ENCODE peak calls at places on chromosome 5, in nine cellular contexts. One of them, this sample, is unnamed.

GRCh38 chr5:149636861-149637246 is 55.6 kb downstream of the ARHGEF37 start:
- DNase-seq in fibroblast of mammary gland: peak
- DNase-seq in spleen: no peak
- DNase-seq in left ventricle myocardium inferior: no peak
- DNase-seq in dorsolateral prefrontal cortex: peak
- DNase-seq in AG04449: no peak
- DNase-seq in A549: peak
- DNase-seq in heart right ventricle: no peak
- DNase-seq in GM13977: peak
- DNase-seq in this sample: no peak

GRCh38 chr5:130333089-130333488 is 428.8 kb downstream of the CHSY3 start:
- DNase-seq in fibroblast of mammary gland: peak
- DNase-seq in spleen: no peak
- DNase-seq in left ventricle myocardium inferior: no peak
- DNase-seq in dorsolateral prefrontal cortex: no peak
- DNase-seq in AG04449: peak
- DNase-seq in A549: no peak
- DNase-seq in heart right ventricle: no peak
- DNase-seq in GM13977: no peak
- DNase-seq in this sample: no peak

GRCh38 chr5:116361171-116361967 is 213.3 kb downstream of the SEMA6A start:
- DNase-seq in fibroblast of mammary gland: peak
- DNase-seq in spleen: peak
- DNase-seq in left ventricle myocardium inferior: peak
- DNase-seq in dorsolateral prefrontal cortex: peak
- DNase-seq in AG04449: no peak
- DNase-seq in A549: no peak
- DNase-seq in heart right ventricle: peak
- DNase-seq in GM13977: no peak
- DNase-seq in this sample: no peak

GRCh38 chr5:35771321-35771720 is 85.4 kb upstream of the IL7R start:
- DNase-seq in fibroblast of mammary gland: peak
- DNase-seq in spleen: no peak
- DNase-seq in left ventricle myocardium inferior: no peak
- DNase-seq in dorsolateral prefrontal cortex: no peak
- DNase-seq in AG04449: peak
- DNase-seq in A549: no peak
- DNase-seq in heart right ventricle: no peak
- DNase-seq in GM13977: no peak
- DNase-seq in this sample: no peak

GRCh38 chr5:5405441-5405840 is 17.0 kb upstream of the ICE1 start:
- DNase-seq in fibroblast of mammary gland: no peak
- DNase-seq in spleen: no peak
- DNase-seq in left ventricle myocardium inferior: no peak
- DNase-seq in dorsolateral prefrontal cortex: no peak
- DNase-seq in AG04449: no peak
- DNase-seq in A549: no peak
- DNase-seq in heart right ventricle: no peak
- DNase-seq in GM13977: no peak
- DNase-seq in this sample: no peak

GRCh38 chr5:134550271-134551214 is 25.1 kb downstream of the JADE2 start:
- DNase-seq in fibroblast of mammary gland: no peak
- DNase-seq in spleen: no peak
- DNase-seq in left ventricle myocardium inferior: peak
- DNase-seq in dorsolateral prefrontal cortex: no peak
- DNase-seq in AG04449: no peak
- DNase-seq in A549: no peak
- DNase-seq in heart right ventricle: no peak
- DNase-seq in GM13977: no peak
- DNase-seq in this sample: no peak

GRCh38 chr5:96175090-96175489 is 213.4 kb upstream of the ELL2 start:
- DNase-seq in fibroblast of mammary gland: peak
- DNase-seq in spleen: no peak
- DNase-seq in left ventricle myocardium inferior: no peak
- DNase-seq in dorsolateral prefrontal cortex: no peak
- DNase-seq in AG04449: no peak
- DNase-seq in A549: peak
- DNase-seq in heart right ventricle: no peak
- DNase-seq in GM13977: no peak
- DNase-seq in this sample: no peak

GRCh38 chr5:137605377-137605776 is 106.3 kb upstream of the SPOCK1 start:
- DNase-seq in fibroblast of mammary gland: peak
- DNase-seq in spleen: no peak
- DNase-seq in left ventricle myocardium inferior: no peak
- DNase-seq in dorsolateral prefrontal cortex: peak
- DNase-seq in AG04449: no peak
- DNase-seq in A549: no peak
- DNase-seq in heart right ventricle: no peak
- DNase-seq in GM13977: no peak
- DNase-seq in this sample: no peak

GRCh38 chr5:168295574-168296201 is 4.2 kb downstream of the WWC1 start:
- DNase-seq in fibroblast of mammary gland: peak
- DNase-seq in spleen: no peak
- DNase-seq in left ventricle myocardium inferior: no peak
- DNase-seq in dorsolateral prefrontal cortex: peak
- DNase-seq in AG04449: no peak
- DNase-seq in A549: peak
- DNase-seq in heart right ventricle: no peak
- DNase-seq in GM13977: no peak
- DNase-seq in this sample: peak

GRCh38 chr5:4563400-4563799 is 576.7 kb upstream of the ADAMTS16 start:
- DNase-seq in fibroblast of mammary gland: peak
- DNase-seq in spleen: no peak
- DNase-seq in left ventricle myocardium inferior: no peak
- DNase-seq in dorsolateral prefrontal cortex: no peak
- DNase-seq in AG04449: no peak
- DNase-seq in A549: no peak
- DNase-seq in heart right ventricle: no peak
- DNase-seq in GM13977: no peak
- DNase-seq in this sample: no peak

GRCh38 chr5:142680605-142681259 is 5.2 kb downstream of the FGF1 start:
- DNase-seq in fibroblast of mammary gland: peak
- DNase-seq in spleen: no peak
- DNase-seq in left ventricle myocardium inferior: no peak
- DNase-seq in dorsolateral prefrontal cortex: no peak
- DNase-seq in AG04449: no peak
- DNase-seq in A549: peak
- DNase-seq in heart right ventricle: no peak
- DNase-seq in GM13977: no peak
- DNase-seq in this sample: no peak

GRCh38 chr5:142871056-142871879 is 101.1 kb downstream of the ARHGAP26 start:
- DNase-seq in fibroblast of mammary gland: no peak
- DNase-seq in spleen: no peak
- DNase-seq in left ventricle myocardium inferior: no peak
- DNase-seq in dorsolateral prefrontal cortex: no peak
- DNase-seq in AG04449: no peak
- DNase-seq in A549: no peak
- DNase-seq in heart right ventricle: no peak
- DNase-seq in GM13977: no peak
- DNase-seq in this sample: no peak

GRCh38 chr5:128084228-128085167 is 932 bp downstream of the SLC12A2 start:
- DNase-seq in fibroblast of mammary gland: peak
- DNase-seq in spleen: peak
- DNase-seq in left ventricle myocardium inferior: peak
- DNase-seq in dorsolateral prefrontal cortex: no peak
- DNase-seq in AG04449: no peak
- DNase-seq in A549: peak
- DNase-seq in heart right ventricle: peak
- DNase-seq in GM13977: peak
- DNase-seq in this sample: peak

DNA sequence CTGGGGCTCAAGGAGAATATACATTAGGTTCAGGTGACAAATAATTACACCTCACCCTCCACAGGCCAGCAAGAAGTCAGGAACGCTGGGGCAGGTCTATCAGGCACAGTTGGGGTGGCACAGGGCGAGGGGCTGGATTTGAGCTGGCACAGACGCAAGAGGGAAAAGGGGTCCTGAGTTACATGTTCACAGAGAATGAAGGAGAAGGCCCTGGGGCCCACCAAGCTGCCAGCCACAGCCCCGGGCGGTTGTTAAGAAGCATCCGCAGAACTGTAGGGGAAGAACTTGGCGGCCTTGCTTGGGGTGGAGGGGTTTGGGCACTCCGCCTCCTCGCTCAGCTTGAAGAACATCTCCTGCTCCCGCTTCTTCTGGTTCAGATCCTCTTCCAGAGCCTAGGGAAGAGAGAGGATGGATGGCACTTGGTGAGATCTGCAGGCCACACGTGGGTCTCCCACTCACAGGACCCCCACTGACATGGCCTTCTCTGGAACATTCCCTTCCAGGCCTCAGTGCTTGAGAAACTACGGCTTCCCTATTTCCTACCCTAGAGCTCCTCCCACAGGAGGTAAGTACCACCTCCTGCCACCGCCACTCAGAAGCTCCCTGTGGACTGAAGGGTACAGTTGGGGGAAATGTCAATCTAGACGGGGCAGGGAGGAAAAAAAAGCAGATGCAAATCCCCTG is 38.3 kb upstream of the FBXW11 start:
- DNase-seq in fibroblast of mammary gland: no peak
- DNase-seq in spleen: peak
- DNase-seq in left ventricle myocardium inferior: no peak
- DNase-seq in dorsolateral prefrontal cortex: no peak
- DNase-seq in AG04449: no peak
- DNase-seq in A549: no peak
- DNase-seq in heart right ventricle: no peak
- DNase-seq in GM13977: no peak
- DNase-seq in this sample: no peak
- TF ChIP-seq CTCF in fibroblast of mammary gland: no peak
- TF ChIP-seq CTCF in spleen: no peak
- TF ChIP-seq CTCF in left ventricle myocardium inferior: no peak
- TF ChIP-seq CTCF in dorsolateral prefrontal cortex: no peak
- TF ChIP-seq CTCF in AG04449: no peak
- TF ChIP-seq CTCF in A549: no peak
- TF ChIP-seq CTCF in heart right ventricle: no peak
- TF ChIP-seq CTCF in GM13977: peak
- TF ChIP-seq CTCF in this sample: no peak

GRCh38 chr5:175718401-175719108 is 60.7 kb downstream of the HRH2 start:
- DNase-seq in fibroblast of mammary gland: no peak
- DNase-seq in spleen: no peak
- DNase-seq in left ventricle myocardium inferior: peak
- DNase-seq in dorsolateral prefrontal cortex: peak
- DNase-seq in AG04449: no peak
- DNase-seq in A549: no peak
- DNase-seq in heart right ventricle: peak
- DNase-seq in GM13977: no peak
- DNase-seq in this sample: no peak
- TF ChIP-seq CTCF in fibroblast of mammary gland: peak
- TF ChIP-seq CTCF in spleen: peak
- TF ChIP-seq CTCF in left ventricle myocardium inferior: peak
- TF ChIP-seq CTCF in dorsolateral prefrontal cortex: peak
- TF ChIP-seq CTCF in AG04449: no peak
- TF ChIP-seq CTCF in A549: peak
- TF ChIP-seq CTCF in heart right ventricle: peak
- TF ChIP-seq CTCF in GM13977: peak
- TF ChIP-seq CTCF in this sample: peak

GRCh38 chr5:151520294-151520693 is 70.8 kb downstream of the FAT2 start:
- DNase-seq in fibroblast of mammary gland: no peak
- DNase-seq in spleen: no peak
- DNase-seq in left ventricle myocardium inferior: no peak
- DNase-seq in dorsolateral prefrontal cortex: no peak
- DNase-seq in AG04449: no peak
- DNase-seq in A549: no peak
- DNase-seq in heart right ventricle: no peak
- DNase-seq in GM13977: no peak
- DNase-seq in this sample: peak
- TF ChIP-seq CTCF in fibroblast of mammary gland: no peak
- TF ChIP-seq CTCF in spleen: no peak
- TF ChIP-seq CTCF in left ventricle myocardium inferior: peak
- TF ChIP-seq CTCF in dorsolateral prefrontal cortex: no peak
- TF ChIP-seq CTCF in AG04449: no peak
- TF ChIP-seq CTCF in A549: no peak
- TF ChIP-seq CTCF in heart right ventricle: peak
- TF ChIP-seq CTCF in GM13977: peak
- TF ChIP-seq CTCF in this sample: peak

GRCh38 chr5:31531543-31531887 is 378 bp downstream of the DROSHA start:
- DNase-seq in fibroblast of mammary gland: peak
- DNase-seq in spleen: peak
- DNase-seq in left ventricle myocardium inferior: no peak
- DNase-seq in dorsolateral prefrontal cortex: peak
- DNase-seq in AG04449: no peak
- DNase-seq in A549: peak
- DNase-seq in heart right ventricle: no peak
- DNase-seq in GM13977: peak
- DNase-seq in this sample: no peak

GRCh38 chr5:31530541-31531265 is 1.2 kb downstream of the DROSHA start:
- DNase-seq in fibroblast of mammary gland: no peak
- DNase-seq in spleen: no peak
- DNase-seq in left ventricle myocardium inferior: no peak
- DNase-seq in dorsolateral prefrontal cortex: no peak
- DNase-seq in AG04449: no peak
- DNase-seq in A549: no peak
- DNase-seq in heart right ventricle: no peak
- DNase-seq in GM13977: no peak
- DNase-seq in this sample: no peak

GRCh38 chr5:31536873-31537272 is 4.8 kb downstream of the C5orf22 start:
- DNase-seq in fibroblast of mammary gland: no peak
- DNase-seq in spleen: no peak
- DNase-seq in left ventricle myocardium inferior: no peak
- DNase-seq in dorsolateral prefrontal cortex: no peak
- DNase-seq in AG04449: no peak
- DNase-seq in A549: no peak
- DNase-seq in heart right ventricle: no peak
- DNase-seq in GM13977: no peak
- DNase-seq in this sample: no peak

GRCh38 chr5:31534527-31535046 is 2.5 kb downstream of the C5orf22 start:
- DNase-seq in fibroblast of mammary gland: no peak
- DNase-seq in spleen: no peak
- DNase-seq in left ventricle myocardium inferior: no peak
- DNase-seq in dorsolateral prefrontal cortex: no peak
- DNase-seq in AG04449: no peak
- DNase-seq in A549: no peak
- DNase-seq in heart right ventricle: no peak
- DNase-seq in GM13977: no peak
- DNase-seq in this sample: no peak

DNA sequence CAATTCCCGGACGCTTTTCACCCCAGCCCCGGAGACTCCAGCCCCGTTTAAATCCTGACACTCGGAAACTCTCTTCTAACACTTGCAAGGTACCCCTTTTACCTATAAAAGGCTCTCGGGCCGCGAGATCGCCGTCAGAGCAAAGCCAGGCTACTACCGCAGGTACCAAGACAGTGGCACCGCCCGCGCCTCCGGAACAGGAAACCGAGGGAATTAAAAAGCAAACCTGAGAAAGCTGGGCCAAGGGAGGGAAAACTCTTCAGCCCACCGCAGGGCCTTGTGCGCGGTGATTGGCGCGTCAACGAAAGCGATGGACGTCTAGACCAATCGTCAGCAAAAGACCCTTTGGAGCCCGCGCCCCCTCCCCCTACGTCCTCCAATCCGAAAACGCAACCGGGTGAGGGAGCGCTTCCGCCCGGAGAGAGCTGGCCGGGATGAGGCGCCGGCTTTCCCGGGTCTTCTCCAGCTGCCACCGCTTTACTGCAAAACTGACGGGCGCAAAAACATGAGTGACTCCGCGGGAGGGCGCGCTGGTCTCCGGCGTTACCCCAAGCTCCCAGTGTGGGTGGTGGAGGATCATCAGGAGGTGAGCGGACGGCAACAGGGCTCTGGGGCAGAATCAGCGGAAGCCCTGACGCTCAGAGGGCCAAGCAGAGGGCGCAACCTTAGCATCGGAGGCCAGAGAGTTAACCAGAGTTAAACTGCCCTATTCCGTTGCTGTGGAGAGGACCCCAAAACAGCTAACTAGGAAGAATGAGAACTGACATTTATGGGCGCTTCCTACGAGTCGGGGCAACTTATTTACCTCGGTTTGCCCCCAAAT is at the start of the genes C5orf22 and DROSHA:
- DNase-seq in fibroblast of mammary gland: peak
- DNase-seq in spleen: peak
- DNase-seq in left ventricle myocardium inferior: peak
- DNase-seq in dorsolateral prefrontal cortex: peak
- DNase-seq in AG04449: peak
- DNase-seq in A549: peak
- DNase-seq in heart right ventricle: peak
- DNase-seq in GM13977: peak
- DNase-seq in this sample: peak
- TF ChIP-seq CTCF in fibroblast of mammary gland: no peak
- TF ChIP-seq CTCF in spleen: no peak
- TF ChIP-seq CTCF in left ventricle myocardium inferior: peak
- TF ChIP-seq CTCF in dorsolateral prefrontal cortex: peak
- TF ChIP-seq CTCF in AG04449: peak
- TF ChIP-seq CTCF in A549: no peak
- TF ChIP-seq CTCF in heart right ventricle: peak
- TF ChIP-seq CTCF in GM13977: peak
- TF ChIP-seq CTCF in this sample: peak